ENCODE peak calls at places on chromosomes 16 and 17, in six cellular contexts. One of them, this sample, is unnamed.

GRCh38 chr16:29126057-29126494 is 141.2 kb downstream of the LAT start:
- DNase-seq in Right ventricle myocardium superior: peak; percentile 60
- DNase-seq in stimulated activated CD8-positive, alpha-beta memory T cell treated with anti-CD3 and anti-CD28 coated beads, Interleukin-15, amount 100 ng/mL, for 1 hour: no peak
- DNase-seq in activated T-cell treated with anti-CD3 and anti-CD28 coated beads for 1 hour: no peak
- DNase-seq in activated effector memory CD4-positive, alpha-beta T cell treated with anti-CD3 and anti-CD28 coated beads, Interleukin-2, amount 50 U/mL, for 16 hours: peak; percentile 57
- DNase-seq in WTC11: no peak
- DNase-seq in this sample: no peak

GRCh38 chr17:64066709-64067108 is 46.3 kb upstream of the ICAM2 start:
- DNase-seq in activated T-cell treated with anti-CD3 and anti-CD28 coated beads for 1 hour: no peak
- DNase-seq in Right ventricle myocardium superior: no peak
- DNase-seq in WTC11: no peak
- DNase-seq in stimulated activated CD8-positive, alpha-beta memory T cell treated with anti-CD3 and anti-CD28 coated beads, Interleukin-15, amount 100 ng/mL, for 1 hour: no peak
- DNase-seq in activated effector memory CD4-positive, alpha-beta T cell treated with anti-CD3 and anti-CD28 coated beads, Interleukin-2, amount 50 U/mL, for 16 hours: no peak
- DNase-seq in this sample: no peak

GRCh38 chr16:67279296-67280089 is at the start of gene PLEKHG4:
- DNase-seq in Right ventricle myocardium superior: peak; percentile 84
- DNase-seq in activated T-cell treated with anti-CD3 and anti-CD28 coated beads for 1 hour: peak; percentile 67
- DNase-seq in activated effector memory CD4-positive, alpha-beta T cell treated with anti-CD3 and anti-CD28 coated beads, Interleukin-2, amount 50 U/mL, for 16 hours: peak; percentile 93
- DNase-seq in WTC11: peak; percentile 81
- DNase-seq in stimulated activated CD8-positive, alpha-beta memory T cell treated with anti-CD3 and anti-CD28 coated beads, Interleukin-15, amount 100 ng/mL, for 1 hour: peak; percentile 53
- DNase-seq in this sample: peak; percentile 64

GRCh38 chr17:75738218-75738802 is 17.1 kb downstream of the ITGB4 start:
- DNase-seq in activated effector memory CD4-positive, alpha-beta T cell treated with anti-CD3 and anti-CD28 coated beads, Interleukin-2, amount 50 U/mL, for 16 hours: no peak
- DNase-seq in WTC11: no peak
- DNase-seq in activated T-cell treated with anti-CD3 and anti-CD28 coated beads for 1 hour: no peak
- DNase-seq in stimulated activated CD8-positive, alpha-beta memory T cell treated with anti-CD3 and anti-CD28 coated beads, Interleukin-15, amount 100 ng/mL, for 1 hour: no peak
- DNase-seq in Right ventricle myocardium superior: peak; percentile 74
- DNase-seq in this sample: no peak

GRCh38 chr17:42407289-42407836 is 15.7 kb downstream of the CAVIN1 start:
- DNase-seq in activated T-cell treated with anti-CD3 and anti-CD28 coated beads for 1 hour: peak; percentile 44
- DNase-seq in stimulated activated CD8-positive, alpha-beta memory T cell treated with anti-CD3 and anti-CD28 coated beads, Interleukin-15, amount 100 ng/mL, for 1 hour: peak; percentile 30
- DNase-seq in WTC11: peak; percentile 70
- DNase-seq in activated effector memory CD4-positive, alpha-beta T cell treated with anti-CD3 and anti-CD28 coated beads, Interleukin-2, amount 50 U/mL, for 16 hours: peak; percentile 85
- DNase-seq in Right ventricle myocardium superior: peak; percentile 90
- DNase-seq in this sample: peak; percentile 88

GRCh38 chr17:404703-405102 is 52.1 kb upstream of the RPH3AL start:
- DNase-seq in activated effector memory CD4-positive, alpha-beta T cell treated with anti-CD3 and anti-CD28 coated beads, Interleukin-2, amount 50 U/mL, for 16 hours: no peak
- DNase-seq in activated T-cell treated with anti-CD3 and anti-CD28 coated beads for 1 hour: no peak
- DNase-seq in Right ventricle myocardium superior: no peak
- DNase-seq in WTC11: no peak
- DNase-seq in stimulated activated CD8-positive, alpha-beta memory T cell treated with anti-CD3 and anti-CD28 coated beads, Interleukin-15, amount 100 ng/mL, for 1 hour: no peak
- DNase-seq in this sample: no peak

GRCh38 chr17:78343099-78343432 is 16.8 kb downstream of the SOCS3 start:
- DNase-seq in WTC11: no peak
- DNase-seq in activated effector memory CD4-positive, alpha-beta T cell treated with anti-CD3 and anti-CD28 coated beads, Interleukin-2, amount 50 U/mL, for 16 hours: peak; percentile 68
- DNase-seq in activated T-cell treated with anti-CD3 and anti-CD28 coated beads for 1 hour: no peak
- DNase-seq in stimulated activated CD8-positive, alpha-beta memory T cell treated with anti-CD3 and anti-CD28 coated beads, Interleukin-15, amount 100 ng/mL, for 1 hour: no peak
- DNase-seq in Right ventricle myocardium superior: peak; percentile 90
- DNase-seq in this sample: peak; percentile 80

GRCh38 chr16:74713325-74713724 is 12.7 kb upstream of the MLKL start:
- DNase-seq in WTC11: no peak
- DNase-seq in Right ventricle myocardium superior: no peak
- DNase-seq in stimulated activated CD8-positive, alpha-beta memory T cell treated with anti-CD3 and anti-CD28 coated beads, Interleukin-15, amount 100 ng/mL, for 1 hour: no peak
- DNase-seq in activated effector memory CD4-positive, alpha-beta T cell treated with anti-CD3 and anti-CD28 coated beads, Interleukin-2, amount 50 U/mL, for 16 hours: no peak
- DNase-seq in activated T-cell treated with anti-CD3 and anti-CD28 coated beads for 1 hour: no peak
- DNase-seq in this sample: no peak

GRCh38 chr17:30559656-30560055 is 82.4 kb downstream of the GOSR1 start:
- DNase-seq in stimulated activated CD8-positive, alpha-beta memory T cell treated with anti-CD3 and anti-CD28 coated beads, Interleukin-15, amount 100 ng/mL, for 1 hour: no peak
- DNase-seq in activated T-cell treated with anti-CD3 and anti-CD28 coated beads for 1 hour: no peak
- DNase-seq in activated effector memory CD4-positive, alpha-beta T cell treated with anti-CD3 and anti-CD28 coated beads, Interleukin-2, amount 50 U/mL, for 16 hours: no peak
- DNase-seq in WTC11: no peak
- DNase-seq in Right ventricle myocardium superior: no peak
- DNase-seq in this sample: no peak

GRCh38 chr16:70653809-70654771 is 7.7 kb downstream of the IL34 start:
- DNase-seq in Right ventricle myocardium superior: peak; percentile 72
- DNase-seq in stimulated activated CD8-positive, alpha-beta memory T cell treated with anti-CD3 and anti-CD28 coated beads, Interleukin-15, amount 100 ng/mL, for 1 hour: peak; percentile 72
- DNase-seq in activated T-cell treated with anti-CD3 and anti-CD28 coated beads for 1 hour: peak; percentile 70
- DNase-seq in WTC11: peak; percentile 89
- DNase-seq in activated effector memory CD4-positive, alpha-beta T cell treated with anti-CD3 and anti-CD28 coated beads, Interleukin-2, amount 50 U/mL, for 16 hours: peak; percentile 90
- DNase-seq in this sample: peak; percentile 79

GRCh38 chr16:32116080-32116479 is 137.0 kb upstream of the TP53TG3D start:
- DNase-seq in activated effector memory CD4-positive, alpha-beta T cell treated with anti-CD3 and anti-CD28 coated beads, Interleukin-2, amount 50 U/mL, for 16 hours: peak; percentile 57
- DNase-seq in stimulated activated CD8-positive, alpha-beta memory T cell treated with anti-CD3 and anti-CD28 coated beads, Interleukin-15, amount 100 ng/mL, for 1 hour: no peak
- DNase-seq in WTC11: no peak
- DNase-seq in activated T-cell treated with anti-CD3 and anti-CD28 coated beads for 1 hour: no peak
- DNase-seq in Right ventricle myocardium superior: peak; percentile 26
- DNase-seq in this sample: peak; percentile 7

GRCh38 chr16:73878616-73879015 is 418.0 kb upstream of the PSMD7 start:
- DNase-seq in Right ventricle myocardium superior: no peak
- DNase-seq in activated effector memory CD4-positive, alpha-beta T cell treated with anti-CD3 and anti-CD28 coated beads, Interleukin-2, amount 50 U/mL, for 16 hours: no peak
- DNase-seq in stimulated activated CD8-positive, alpha-beta memory T cell treated with anti-CD3 and anti-CD28 coated beads, Interleukin-15, amount 100 ng/mL, for 1 hour: no peak
- DNase-seq in activated T-cell treated with anti-CD3 and anti-CD28 coated beads for 1 hour: no peak
- DNase-seq in WTC11: no peak
- DNase-seq in this sample: no peak

GRCh38 chr16:15486661-15487060 is 52.3 kb downstream of the BMERB1 start:
- DNase-seq in WTC11: no peak
- DNase-seq in activated T-cell treated with anti-CD3 and anti-CD28 coated beads for 1 hour: no peak
- DNase-seq in stimulated activated CD8-positive, alpha-beta memory T cell treated with anti-CD3 and anti-CD28 coated beads, Interleukin-15, amount 100 ng/mL, for 1 hour: no peak
- DNase-seq in activated effector memory CD4-positive, alpha-beta T cell treated with anti-CD3 and anti-CD28 coated beads, Interleukin-2, amount 50 U/mL, for 16 hours: no peak
- DNase-seq in Right ventricle myocardium superior: no peak
- DNase-seq in this sample: no peak

GRCh38 chr17:67246648-67247415 is 1.8 kb upstream of the HELZ start:
- DNase-seq in Right ventricle myocardium superior: no peak
- DNase-seq in stimulated activated CD8-positive, alpha-beta memory T cell treated with anti-CD3 and anti-CD28 coated beads, Interleukin-15, amount 100 ng/mL, for 1 hour: no peak
- DNase-seq in activated T-cell treated with anti-CD3 and anti-CD28 coated beads for 1 hour: no peak
- DNase-seq in activated effector memory CD4-positive, alpha-beta T cell treated with anti-CD3 and anti-CD28 coated beads, Interleukin-2, amount 50 U/mL, for 16 hours: peak; percentile 81
- DNase-seq in WTC11: peak; percentile 50
- DNase-seq in this sample: no peak

GRCh38 chr17:15250459-15250858 is 14.7 kb downstream of the PMP22 start:
- DNase-seq in stimulated activated CD8-positive, alpha-beta memory T cell treated with anti-CD3 and anti-CD28 coated beads, Interleukin-15, amount 100 ng/mL, for 1 hour: no peak
- DNase-seq in Right ventricle myocardium superior: no peak
- DNase-seq in WTC11: no peak
- DNase-seq in activated T-cell treated with anti-CD3 and anti-CD28 coated beads for 1 hour: no peak
- DNase-seq in activated effector memory CD4-positive, alpha-beta T cell treated with anti-CD3 and anti-CD28 coated beads, Interleukin-2, amount 50 U/mL, for 16 hours: no peak
- DNase-seq in this sample: no peak

GRCh38 chr17:73624496-73624988 is 19.7 kb downstream of the SDK2 start:
- DNase-seq in WTC11: no peak
- DNase-seq in Right ventricle myocardium superior: no peak
- DNase-seq in activated T-cell treated with anti-CD3 and anti-CD28 coated beads for 1 hour: no peak
- DNase-seq in stimulated activated CD8-positive, alpha-beta memory T cell treated with anti-CD3 and anti-CD28 coated beads, Interleukin-15, amount 100 ng/mL, for 1 hour: no peak
- DNase-seq in activated effector memory CD4-positive, alpha-beta T cell treated with anti-CD3 and anti-CD28 coated beads, Interleukin-2, amount 50 U/mL, for 16 hours: no peak
- DNase-seq in this sample: no peak